ENCODE peak calls at places on chromosomes 1 and 21, in ten cellular contexts. Z is spleen, B is GM12892, Q is GM12891, A is esophagus muscularis mucosa, T is body of pancreas, D is IMR-90, N is K562, W is sigmoid colon, M is HCT116. F is an unnamed sample.

GRCh38 chr1:9721606-9722377 is 70.3 kb downstream of the PIK3CD start:
- DNase-seq in Z (peak), B (peak), Q (peak), A (no peak), T (peak), D (no peak), N (peak), W (no peak), M (no peak), F (peak)

GRCh38 chr1:61842863-61843514 is 100.7 kb downstream of the PATJ start:
- DNase-seq in Z (no peak), B (no peak), Q (no peak), A (no peak), T (peak), D (no peak), N (no peak), W (no peak), M (no peak), F (peak)

GRCh38 chr1:154957258-154957657 is 1.4 kb upstream of the PBXIP1 start:
- DNase-seq in Z (peak), B (no peak), Q (no peak), A (no peak), T (no peak), D (no peak), N (no peak), W (no peak), M (no peak), F (no peak)

GRCh38 chr1:56068210-56068609 is 511.2 kb downstream of the PLPP3 start:
- DNase-seq in Z (no peak), B (no peak), Q (no peak), A (no peak), T (peak), D (no peak), N (no peak), W (no peak), M (no peak), F (no peak)

GRCh38 chr1:1371354-1371740 is 3.7 kb downstream of the AURKAIP1 start:
- DNase-seq in Z (no peak), B (no peak), Q (no peak), A (no peak), T (no peak), D (no peak), N (no peak), W (no peak), M (no peak), F (no peak)

GRCh38 chr1:228006034-228006792 is 585 bp upstream of the WNT3A start:
- DNase-seq in Z (peak), B (no peak), Q (no peak), A (peak), T (no peak), D (no peak), N (no peak), W (peak), M (no peak), F (no peak)

GRCh38 chr1:201603613-201604232 is 64.8 kb downstream of the NAV1 start:
- DNase-seq in Z (peak), B (no peak), Q (no peak), A (no peak), T (no peak), D (peak), N (no peak), W (no peak), M (no peak), F (no peak)

GRCh38 chr1:68141079-68141800 is 90.8 kb upstream of the DIRAS3 start:
- DNase-seq in Z (no peak), B (no peak), Q (no peak), A (no peak), T (no peak), D (peak), N (no peak), W (no peak), M (no peak), F (no peak)

GRCh38 chr1:151156515-151156819 is at the start of gene TNFAIP8L2:
- DNase-seq in Z (peak), B (no peak), Q (no peak), A (no peak), T (no peak), D (no peak), N (no peak), W (peak), M (no peak), F (no peak)

GRCh38 chr1:92953491-92953890 is 7.8 kb downstream of the DIPK1A start:
- DNase-seq in Z (no peak), B (no peak), Q (no peak), A (no peak), T (no peak), D (no peak), N (no peak), W (no peak), M (no peak), F (no peak)

GRCh38 chr1:240508950-240509349 is 103.0 kb downstream of the GREM2 start:
- DNase-seq in Z (no peak), B (no peak), Q (no peak), A (no peak), T (no peak), D (peak), N (no peak), W (no peak), M (no peak), F (no peak)

GRCh38 chr21:29163381-29164115 is 33.1 kb downstream of the MAP3K7CL start:
- DNase-seq in Z (no peak), B (no peak), Q (no peak), A (no peak), T (no peak), D (no peak), N (no peak), W (no peak), M (no peak), F (no peak)

GRCh38 chr1:162088281-162088969 is 18.9 kb downstream of the NOS1AP start:
- DNase-seq in Z (no peak), B (no peak), Q (no peak), A (peak), T (no peak), D (peak), N (no peak), W (no peak), M (no peak), F (no peak)

GRCh38 chr1:46547481-46548383 is 3.7 kb downstream of the KNCN start:
- DNase-seq in Z (peak), B (no peak), Q (peak), A (no peak), T (no peak), D (peak), N (peak), W (no peak), M (peak), F (peak)

GRCh38 chr1:185314416-185314815 is 2.6 kb downstream of the IVNS1ABP start:
- DNase-seq in Z (no peak), B (no peak), Q (no peak), A (no peak), T (no peak), D (no peak), N (no peak), W (no peak), M (no peak), F (no peak)

GRCh38 chr1:63119575-63120155 is 202.7 kb upstream of the FOXD3 start:
- DNase-seq in Z (no peak), B (no peak), Q (no peak), A (no peak), T (no peak), D (no peak), N (no peak), W (no peak), M (no peak), F (no peak)

GRCh38 chr1:174880171-174880570 is 119.6 kb upstream of the CACYBP start:
- DNase-seq in Z (no peak), B (no peak), Q (no peak), A (no peak), T (no peak), D (peak), N (no peak), W (no peak), M (no peak), F (no peak)

GRCh38 chr1:160567858-160568682 is 11.2 kb downstream of the CD84 start:
- DNase-seq in Z (no peak), B (no peak), Q (no peak), A (no peak), T (no peak), D (no peak), N (peak), W (no peak), M (no peak), F (no peak)

GRCh38 chr1:180366386-180367068 is 135.8 kb downstream of the ACBD6 start:
- DNase-seq in Z (no peak), B (no peak), Q (no peak), A (no peak), T (no peak), D (peak), N (no peak), W (no peak), M (no peak), F (no peak)

GRCh38 chr1:157110003-157110402 is 10.4 kb upstream of the ETV3L start:
- DNase-seq in Z (peak), B (no peak), Q (no peak), A (no peak), T (no peak), D (no peak), N (no peak), W (no peak), M (no peak), F (no peak)

GRCh38 chr1:17250601-17251000 is 1.7 kb downstream of the PADI3 start:
- DNase-seq in Z (no peak), B (no peak), Q (no peak), A (no peak), T (peak), D (no peak), N (no peak), W (no peak), M (no peak), F (peak)

GRCh38 chr1:9399510-9400424 is 107.1 kb downstream of the SPSB1 start:
- DNase-seq in Z (no peak), B (no peak), Q (no peak), A (no peak), T (no peak), D (peak), N (no peak), W (peak), M (no peak), F (no peak)

GRCh38 chr1:155177192-155177917 is 3.7 kb downstream of the TRIM46 start:
- DNase-seq in Z (peak), B (peak), Q (peak), A (no peak), T (no peak), D (no peak), N (no peak), W (peak), M (no peak), F (no peak)

GRCh38 chr1:209720826-209721225 is 16.2 kb downstream of the HSD11B1 start:
- DNase-seq in Z (no peak), B (no peak), Q (no peak), A (no peak), T (no peak), D (no peak), N (no peak), W (no peak), M (no peak), F (no peak)

GRCh38 chr1:4652631-4653327 is 1.6 kb upstream of the AJAP1 start:
- DNase-seq in Z (peak), B (peak), Q (peak), A (no peak), T (peak), D (no peak), N (peak), W (no peak), M (peak), F (peak)

GRCh38 chr21:41692216-41692615 is 74.6 kb downstream of the RIPK4 start:
- DNase-seq in Z (no peak), B (no peak), Q (no peak), A (no peak), T (no peak), D (no peak), N (no peak), W (no peak), M (no peak), F (no peak)

GRCh38 chr1:111980684-111981083 is 8.8 kb downstream of the KCND3 start:
- DNase-seq in Z (no peak), B (no peak), Q (no peak), A (no peak), T (no peak), D (no peak), N (no peak), W (no peak), M (no peak), F (no peak)

GRCh38 chr21:28742527-28742926 is 250.2 kb downstream of the LTN1 start:
- DNase-seq in Z (no peak), B (no peak), Q (no peak), A (no peak), T (no peak), D (peak), N (no peak), W (no peak), M (no peak), F (no peak)

GRCh38 chr21:43289966-43290365 is 121.2 kb downstream of the CRYAA start:
- DNase-seq in Z (peak), B (no peak), Q (no peak), A (no peak), T (no peak), D (no peak), N (no peak), W (no peak), M (no peak), F (no peak)

GRCh38 chr1:101075926-101076325 is 50.3 kb upstream of the DPH5 start:
- DNase-seq in Z (no peak), B (no peak), Q (no peak), A (no peak), T (no peak), D (no peak), N (no peak), W (no peak), M (peak), F (no peak)

GRCh38 chr1:244920911-244921310 is 56.6 kb upstream of the HNRNPU start:
- DNase-seq in Z (no peak), B (no peak), Q (no peak), A (no peak), T (no peak), D (peak), N (no peak), W (no peak), M (no peak), F (no peak)

GRCh38 chr1:244919320-244920282 is 55.3 kb upstream of the HNRNPU start:
- DNase-seq in Z (no peak), B (no peak), Q (no peak), A (no peak), T (no peak), D (no peak), N (no peak), W (no peak), M (no peak), F (no peak)

GRCh38 chr1:244917271-244917670 is 52.9 kb upstream of the HNRNPU start:
- DNase-seq in Z (no peak), B (no peak), Q (no peak), A (no peak), T (no peak), D (no peak), N (no peak), W (no peak), M (no peak), F (no peak)

GRCh38 chr1:244915736-244916135 is 51.4 kb upstream of the HNRNPU start:
- DNase-seq in Z (no peak), B (no peak), Q (no peak), A (no peak), T (no peak), D (no peak), N (no peak), W (no peak), M (no peak), F (no peak)

GRCh38 chr1:244918422-244919319 is 54.3 kb upstream of the HNRNPU start:
- DNase-seq in Z (peak), B (peak), Q (peak), A (no peak), T (peak), D (peak), N (peak), W (peak), M (no peak), F (peak)
- TF ChIP-seq POLR2A in Z (no peak), B (peak), Q (peak), A (no peak), T (no peak), D (no peak), N (peak), W (no peak), M (no peak), F (no peak)

GRCh38 chr1:218301217-218301616 is 16.1 kb downstream of the RRP15 start:
- DNase-seq in Z (no peak), B (no peak), Q (no peak), A (no peak), T (no peak), D (no peak), N (no peak), W (no peak), M (no peak), F (no peak)
- TF ChIP-seq POLR2A in Z (no peak), B (no peak), Q (no peak), A (no peak), T (no peak), D (no peak), N (no peak), W (no peak), M (no peak), F (no peak)

GRCh38 chr1:208158640-208159541 is 85.3 kb downstream of the PLXNA2 start:
- DNase-seq in Z (no peak), B (no peak), Q (no peak), A (no peak), T (peak), D (no peak), N (no peak), W (peak), M (no peak), F (no peak)

GRCh38 chr1:208155243-208155642 is 88.9 kb downstream of the PLXNA2 start:
- DNase-seq in Z (no peak), B (no peak), Q (no peak), A (no peak), T (no peak), D (no peak), N (no peak), W (no peak), M (no peak), F (no peak)

GRCh38 chr1:208159542-208160258 is 84.5 kb downstream of the PLXNA2 start:
- DNase-seq in Z (no peak), B (no peak), Q (no peak), A (no peak), T (peak), D (peak), N (peak), W (peak), M (no peak), F (no peak)

GRCh38 chr1:208156310-208156709 is 87.9 kb downstream of the PLXNA2 start:
- DNase-seq in Z (no peak), B (no peak), Q (no peak), A (no peak), T (no peak), D (no peak), N (no peak), W (no peak), M (no peak), F (no peak)

GRCh38 chr1:208157769-208158168 is 86.4 kb downstream of the PLXNA2 start:
- DNase-seq in Z (no peak), B (no peak), Q (no peak), A (no peak), T (no peak), D (no peak), N (no peak), W (peak), M (no peak), F (no peak)
- TF ChIP-seq POLR2A in Z (no peak), B (no peak), Q (no peak), A (no peak), T (no peak), D (no peak), N (no peak), W (no peak), M (no peak), F (no peak)

GRCh38 chr1:23593042-23593521 is 33.8 kb upstream of the ID3 start:
- DNase-seq in Z (no peak), B (no peak), Q (no peak), A (no peak), T (no peak), D (no peak), N (no peak), W (no peak), M (no peak), F (peak)

GRCh38 chr1:23594149-23594917 is 35.0 kb upstream of the ID3 start:
- DNase-seq in Z (no peak), B (no peak), Q (no peak), A (no peak), T (no peak), D (no peak), N (no peak), W (no peak), M (no peak), F (no peak)

GRCh38 chr1:23596382-23597358 is 37.4 kb upstream of the ID3 start:
- DNase-seq in Z (no peak), B (no peak), Q (no peak), A (no peak), T (no peak), D (no peak), N (no peak), W (no peak), M (no peak), F (no peak)

GRCh38 chr1:23593556-23594148 is 34.4 kb upstream of the ID3 start:
- DNase-seq in Z (no peak), B (no peak), Q (no peak), A (no peak), T (peak), D (peak), N (no peak), W (no peak), M (no peak), F (peak)

GRCh38 chr1:23594927-23595353 is 35.6 kb upstream of the ID3 start:
- DNase-seq in Z (peak), B (no peak), Q (no peak), A (no peak), T (no peak), D (no peak), N (no peak), W (no peak), M (no peak), F (no peak)
- TF ChIP-seq POLR2A in Z (no peak), B (no peak), Q (no peak), A (no peak), T (no peak), D (no peak), N (no peak), W (no peak), M (no peak), F (no peak)

GRCh38 chr1:20787100-20787774 is at the start of gene HP1BP3:
- DNase-seq in Z (peak), B (peak), Q (peak), A (peak), T (peak), D (peak), N (peak), W (peak), M (no peak), F (peak)
- TF ChIP-seq POLR2A in Z (no peak), B (peak), Q (peak), A (no peak), T (peak), D (peak), N (peak), W (no peak), M (peak), F (peak)

GRCh38 chr1:116559304-116559761 is 11.5 kb downstream of the CD58 start:
- DNase-seq in Z (no peak), B (no peak), Q (no peak), A (peak), T (no peak), D (no peak), N (no peak), W (no peak), M (no peak), F (no peak)
- TF ChIP-seq POLR2A in Z (no peak), B (peak), Q (peak), A (no peak), T (no peak), D (no peak), N (no peak), W (no peak), M (no peak), F (no peak)

GRCh38 chr21:35386491-35387079 is 337.5 kb upstream of the RUNX1 start:
- DNase-seq in Z (no peak), B (no peak), Q (no peak), A (no peak), T (no peak), D (peak), N (no peak), W (no peak), M (no peak), F (no peak)
- TF ChIP-seq POLR2A in Z (no peak), B (no peak), Q (no peak), A (no peak), T (no peak), D (no peak), N (no peak), W (no peak), M (no peak), F (no peak)

DNA sequence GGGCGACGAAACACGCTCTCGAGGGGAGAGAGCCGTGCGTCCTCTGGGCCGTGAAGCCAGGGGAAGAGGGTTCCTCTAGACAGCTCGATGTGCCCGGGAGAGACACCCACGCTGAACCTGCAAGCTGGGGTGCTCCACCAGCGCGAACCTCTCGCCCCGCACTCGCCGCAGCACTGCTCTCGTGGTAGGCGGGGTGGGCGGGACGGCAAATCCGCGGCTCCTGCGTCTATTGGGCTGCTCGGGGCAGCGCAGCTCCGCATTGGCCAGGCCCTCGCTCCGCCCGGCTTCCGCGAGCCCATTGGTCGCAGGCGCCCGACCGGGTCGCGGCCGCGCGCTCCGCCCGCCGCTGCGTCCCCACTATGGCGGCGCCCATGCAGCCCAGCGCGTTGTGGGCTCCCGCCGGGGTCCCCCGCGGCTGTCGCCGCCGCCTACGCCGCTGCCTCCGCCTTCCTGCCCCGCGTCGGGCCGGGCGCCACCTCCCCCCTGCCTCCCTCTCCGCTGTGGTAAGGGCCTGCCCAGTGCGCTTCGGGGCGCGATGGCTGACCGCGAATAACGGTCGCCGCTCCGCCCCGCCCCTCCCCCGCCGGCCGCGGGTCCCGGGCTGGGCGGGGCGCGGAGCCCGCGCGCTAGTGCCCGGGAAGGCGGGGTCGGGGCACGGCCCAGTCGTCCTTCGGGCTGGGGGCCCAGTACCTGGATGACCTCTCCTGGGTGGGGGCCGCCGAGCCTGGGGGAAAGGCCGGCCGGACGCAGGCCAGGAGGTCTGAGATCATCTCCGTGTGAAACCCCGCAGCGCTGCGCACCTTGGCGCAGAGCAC is at the start of gene ST3GAL3:
- DNase-seq in Z (peak), B (peak), Q (peak), A (peak), T (peak), D (peak), N (peak), W (peak), M (peak), F (peak)
- TF ChIP-seq POLR2A in Z (peak), B (peak), Q (peak), A (no peak), T (peak), D (peak), N (peak), W (no peak), M (peak), F (peak)